ENCODE peak calls at places on chromosome 12, in four cellular contexts. L is IMR-90, I is uterus, G is HCT116. E is an unnamed sample.
A peak's percentile ranks its signal among the peaks of the same experiment; 100 is the strongest.

GRCh38 chr12:120314220-120314619 is 12.1 kb downstream of the SIRT4 start:
- DNase-seq in I (no peak), G (no peak), L (no peak), E (no peak)

GRCh38 chr12:94141004-94141764 is 7.2 kb upstream of the PLXNC1 start:
- DNase-seq in I (no peak), L (no peak), G (no peak), E (no peak)

GRCh38 chr12:79983969-79984629 is 49.2 kb upstream of the PPP1R12A start:
- DNase-seq in I (no peak), G (no peak), L (peak; percentile 48), E (peak; percentile 36)

GRCh38 chr12:10221846-10222245 is 9.2 kb downstream of the GABARAPL1 start:
- DNase-seq in L (no peak), I (no peak), G (no peak), E (no peak)

GRCh38 chr12:21725731-21726130 is 48.8 kb downstream of the KCNJ8 start:
- DNase-seq in L (no peak), G (no peak), I (no peak), E (no peak)

GRCh38 chr12:32891956-32892355 is 4.6 kb downstream of the PKP2 start:
- DNase-seq in I (no peak), G (no peak), L (no peak), E (peak; percentile 48)

GRCh38 chr12:132513070-132513398 is 23.1 kb downstream of the FBRSL1 start:
- DNase-seq in I (no peak), L (peak; percentile 75), G (no peak), E (no peak)

GRCh38 chr12:90199008-90199407 is 490.4 kb upstream of the ATP2B1 start:
- DNase-seq in G (no peak), L (no peak), I (no peak), E (no peak)

GRCh38 chr12:127311695-127312364 is 955.1 kb upstream of the TMEM132C start:
- DNase-seq in I (no peak), L (no peak), G (no peak), E (no peak)

GRCh38 chr12:121237415-121237814 is 27.5 kb downstream of the P2RX4 start:
- DNase-seq in L (no peak), I (no peak), G (no peak), E (no peak)

GRCh38 chr12:46299846-46300245 is 31.0 kb upstream of the SLC38A1 start:
- DNase-seq in G (no peak), I (no peak), L (no peak), E (no peak)

GRCh38 chr12:132163911-132164288 is 19.6 kb downstream of the NOC4L start:
- DNase-seq in G (no peak), I (no peak), L (no peak), E (no peak)

DNA sequence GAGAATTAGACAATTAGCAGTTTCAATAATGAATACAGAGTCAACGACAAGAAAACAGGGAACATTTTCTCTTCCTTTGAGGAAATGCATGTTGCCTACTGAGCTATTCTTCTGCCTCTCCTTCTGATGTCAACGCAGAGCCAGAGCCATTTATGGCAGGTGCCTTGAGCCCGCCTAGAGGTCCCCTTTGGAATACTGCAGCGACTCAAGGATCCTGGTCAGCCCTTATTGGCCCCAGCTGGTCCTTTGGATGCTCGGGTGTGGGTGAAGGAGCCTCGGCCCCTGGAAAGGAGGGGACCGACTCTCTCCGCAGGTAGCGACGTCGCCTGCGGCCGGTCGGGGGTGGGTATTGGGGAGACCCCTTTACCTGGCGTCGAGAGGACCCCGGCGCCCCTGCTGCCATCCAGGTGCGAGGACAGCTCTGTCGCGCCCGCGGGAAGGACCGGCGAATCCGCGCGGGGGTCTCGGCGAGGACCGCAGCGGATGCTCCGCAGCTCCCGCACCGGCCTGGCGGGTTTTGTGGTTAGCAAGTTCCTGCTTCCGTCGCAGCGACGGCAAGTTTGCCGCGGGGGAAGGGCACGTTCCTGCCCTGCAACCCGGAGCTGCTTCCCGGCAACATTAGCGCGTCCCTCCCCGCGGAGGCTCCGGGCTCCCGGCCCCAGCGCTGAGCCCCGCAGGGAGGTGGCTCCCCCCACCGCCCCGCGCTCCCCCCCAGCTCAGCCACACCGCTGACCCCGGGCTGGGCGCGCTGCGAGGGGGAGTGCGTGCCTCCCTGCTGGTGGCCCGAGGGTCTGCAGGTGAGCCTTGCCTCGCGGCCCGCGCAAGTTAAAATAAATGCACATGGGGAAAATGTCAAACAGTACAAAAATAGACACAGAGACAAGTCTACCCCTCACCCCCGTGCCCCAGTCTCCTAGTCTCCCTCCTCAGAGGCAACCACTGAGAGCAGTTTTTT is at the start of gene MANSC1:
- DNase-seq in L (peak; percentile 28), G (no peak), I (peak; percentile 64), E (no peak)
- TF ChIP-seq POLR2A in L (no peak), G (no peak), I (peak; percentile 14), E (no peak)

GRCh38 chr12:19131020-19131431 is 1.5 kb downstream of the PLEKHA5 start:
- DNase-seq in L (peak; percentile 60), I (no peak), G (peak; percentile 6), E (peak; percentile 23)
- TF ChIP-seq POLR2A in L (no peak), I (no peak), G (no peak), E (no peak)

GRCh38 chr12:31662176-31662849 is 2.8 kb downstream of the ETFBKMT start:
- DNase-seq in I (no peak), G (no peak), L (no peak), E (no peak)

GRCh38 chr12:31655208-31655607 is 4.3 kb upstream of the ETFBKMT start:
- DNase-seq in L (no peak), I (no peak), G (no peak), E (no peak)

GRCh38 chr12:31658743-31659086 is 773 bp upstream of the ETFBKMT start:
- DNase-seq in L (no peak), G (no peak), I (no peak), E (no peak)

GRCh38 chr12:31655792-31656191 is 3.7 kb upstream of the ETFBKMT start:
- DNase-seq in G (no peak), L (no peak), I (no peak), E (no peak)

DNA sequence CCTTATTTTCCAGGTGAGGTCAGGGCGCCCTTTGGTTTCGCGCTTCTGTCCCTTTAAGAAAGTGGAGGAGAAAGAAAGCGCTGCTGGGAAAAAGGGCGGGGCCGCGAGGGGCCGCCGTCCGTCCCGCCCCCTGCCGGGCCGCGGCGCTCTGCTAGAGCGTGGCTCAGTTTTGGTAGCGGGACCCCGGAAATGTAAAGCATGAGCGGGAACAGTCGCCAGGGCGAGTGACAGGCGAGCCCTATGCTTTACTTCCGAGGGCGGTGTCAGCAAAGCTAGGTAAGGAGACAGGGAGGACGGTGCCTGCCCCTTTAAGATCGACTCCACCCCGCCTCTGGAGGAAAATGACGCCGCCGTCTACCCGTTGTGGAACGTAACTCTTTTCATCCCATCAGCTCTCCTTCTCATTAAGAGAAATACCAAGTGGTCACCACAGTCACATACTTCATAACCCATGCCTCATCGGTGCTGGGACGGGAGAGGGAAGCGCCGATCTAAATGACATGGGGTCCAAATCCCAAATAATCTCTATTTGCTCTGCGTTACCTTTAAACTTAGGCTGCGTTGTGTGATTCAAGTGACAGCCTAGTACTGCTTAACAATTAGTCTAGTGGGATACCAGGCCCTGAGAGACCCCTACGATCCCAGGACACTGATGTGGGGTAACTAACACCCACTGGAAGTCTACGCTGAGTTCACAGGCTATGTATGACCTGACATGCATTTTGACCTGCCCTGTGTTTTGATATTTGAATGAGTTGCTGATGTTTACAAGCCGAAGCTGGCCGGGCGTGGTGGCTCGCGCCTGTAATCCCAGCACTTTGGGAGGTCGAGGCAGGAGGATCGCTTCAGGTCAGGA is at the start of gene ETFBKMT:
- DNase-seq in G (peak; percentile 93), I (peak; percentile 87), L (peak; percentile 70), E (peak; percentile 69)
- TF ChIP-seq POLR2A in G (peak; percentile 73), I (no peak), L (peak; percentile 42), E (peak; percentile 53)

DNA sequence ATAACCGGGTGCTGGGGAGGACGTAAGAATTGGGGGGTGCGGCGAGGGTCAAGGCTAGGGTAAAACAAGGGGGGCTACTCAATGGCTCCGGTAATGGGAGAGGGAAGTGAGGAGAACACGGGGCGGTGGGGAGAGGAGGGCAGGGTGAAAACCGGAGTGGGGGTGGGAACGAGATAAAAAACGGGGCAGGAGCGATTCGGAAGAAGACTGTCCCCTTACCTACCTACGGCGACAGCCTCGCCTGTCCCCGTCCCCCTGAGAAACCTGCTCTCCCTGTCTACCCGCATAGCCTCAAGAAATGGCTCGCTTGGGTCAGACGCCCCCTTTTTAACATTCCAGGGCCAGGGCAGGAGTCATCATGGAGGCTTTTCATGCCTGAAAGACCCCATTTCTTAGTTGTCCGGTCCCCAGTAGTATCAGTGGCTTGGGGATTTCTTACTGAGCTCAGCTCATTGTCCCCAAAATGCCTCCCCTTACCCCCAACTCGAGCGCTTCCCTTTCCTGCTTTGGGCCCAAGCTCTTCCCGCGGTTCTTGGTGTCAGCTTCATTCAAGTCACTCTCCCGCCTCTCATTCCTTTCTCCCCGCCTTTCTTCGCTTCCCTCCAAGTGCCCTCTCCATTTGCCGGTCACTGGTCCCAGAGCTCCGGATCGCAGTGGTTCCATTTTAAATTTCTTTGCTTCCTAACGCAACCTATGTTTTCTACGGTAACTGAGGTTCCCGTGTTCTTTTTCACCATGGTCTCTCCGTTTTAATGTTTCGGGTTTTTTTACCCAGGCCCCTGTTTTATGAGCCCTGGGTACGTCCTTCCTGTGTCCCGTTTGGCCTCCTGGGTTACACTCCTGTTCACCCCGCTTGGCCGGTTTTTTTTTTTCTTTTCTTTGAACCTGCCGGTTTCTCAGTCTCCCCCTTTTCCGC is 1.2 kb upstream of the WSB2 start:
- DNase-seq in L (peak; percentile 58), G (no peak), I (peak; percentile 47), E (peak; percentile 90)
- TF ChIP-seq POLR2A in L (peak; percentile 38), G (no peak), I (no peak), E (peak; percentile 29)